ENCODE peak calls at places on chromosomes 16 and 17, in four cellular contexts. L is amygdala; S is iPS-NIHi11; J is CD8-positive, alpha-beta T cell. T is an unnamed sample.
A peak's percentile ranks its signal among the peaks of the same experiment; 100 is the strongest.

GRCh38 chr16:66335704-66336329 is 30.7 kb upstream of the CDH5 start:
- DNase-seq in S (no peak), L (peak; percentile 53), J (no peak), T (no peak)

GRCh38 chr17:81010935-81011334 is 19.3 kb downstream of the CHMP6 start:
- DNase-seq in S (no peak), L (no peak), J (no peak), T (no peak)

GRCh38 chr17:47692895-47693666 is 880 bp upstream of the TBKBP1 start:
- DNase-seq in S (no peak), J (no peak), L (no peak), T (no peak)

GRCh38 chr16:87543436-87544191 is 50.8 kb upstream of the ZCCHC14 start:
- DNase-seq in J (no peak), L (no peak), S (no peak), T (peak; percentile 29)

GRCh38 chr17:39325528-39326240 is 75.7 kb downstream of the FBXL20 start:
- DNase-seq in S (no peak), J (no peak), L (no peak), T (peak; percentile 62)

GRCh38 chr16:68790130-68790761 is 53.1 kb upstream of the TANGO6 start:
- DNase-seq in J (no peak), L (no peak), S (no peak), T (no peak)

GRCh38 chr16:17519041-17519440 is 48.3 kb upstream of the XYLT1 start:
- DNase-seq in L (no peak), J (no peak), S (no peak), T (no peak)

GRCh38 chr17:60333628-60334031 is 58.3 kb downstream of the USP32 start:
- DNase-seq in S (no peak), L (no peak), J (no peak), T (no peak)

GRCh38 chr16:75389096-75389692 is 44.1 kb downstream of the CFDP1 start:
- DNase-seq in J (no peak), S (no peak), L (no peak), T (no peak)

GRCh38 chr16:48220891-48221290 is 23.2 kb upstream of the LONP2 start:
- DNase-seq in L (no peak), J (no peak), S (no peak), T (no peak)

GRCh38 chr17:13597723-13598347 is 3.9 kb downstream of the HS3ST3A1 start:
- DNase-seq in S (peak; percentile 31), L (no peak), J (peak; percentile 56), T (no peak)

GRCh38 chr16:890716-891352 is 80.0 kb downstream of the LMF1 start:
- DNase-seq in L (no peak), S (no peak), J (no peak), T (no peak)

GRCh38 chr17:75632863-75633483 is at the start of gene SMIM5:
- DNase-seq in L (peak; percentile 95), S (peak; percentile 96), J (peak; percentile 89), T (peak; percentile 62)

GRCh38 chr17:56603486-56604238 is 10.2 kb downstream of the NOG start:
- DNase-seq in L (no peak), J (no peak), S (no peak), T (no peak)

GRCh38 chr17:45240905-45241314 is 19.2 kb downstream of the FMNL1 start:
- DNase-seq in J (no peak), S (no peak), L (no peak), T (no peak)

GRCh38 chr17:31389673-31390381 is 1.6 kb upstream of the RAB11FIP4 start:
- DNase-seq in S (no peak), L (no peak), J (no peak), T (no peak)

GRCh38 chr17:65712383-65713267 is 151.2 kb upstream of the AXIN2 start:
- DNase-seq in J (no peak), S (no peak), L (no peak), T (no peak)

GRCh38 chr17:61362396-61362795 is 37.2 kb upstream of the TBX2 start:
- DNase-seq in S (no peak), L (no peak), J (no peak), T (no peak)

GRCh38 chr17:3845754-3846738 is at the start of gene NCBP3:
- DNase-seq in L (peak; percentile 81), J (peak; percentile 95), S (peak; percentile 97), T (peak; percentile 93)

T was measured in GDM1.